ENCODE peak calls at places on chromosome 9, in nine cellular contexts. One of them, this sample, is unnamed.

GRCh38 chr9:127858041-127858512 is 3.6 kb upstream of the ENG start:
- DNase-seq in NCI-H748 treated with DMSO at 0.1 percent for 48 hours: peak
- DNase-seq in AG09319: no peak
- DNase-seq in mammary epithelial cell: no peak
- DNase-seq in AG04449: no peak
- DNase-seq in hippocampal formation: no peak
- DNase-seq in stimulated activated CD8-positive, alpha-beta memory T cell treated with anti-CD3 and anti-CD28 coated beads, Interleukin-12 subunit alpha, Interleukin-12 subunit beta, amount 100 ng/mL, for 4 hours: no peak
- DNase-seq in memory B cell: no peak
- DNase-seq in astrocyte of the spinal cord: no peak
- DNase-seq in this sample: no peak

GRCh38 chr9:14546693-14547092 is 146.5 kb downstream of the ZDHHC21 start:
- DNase-seq in NCI-H748 treated with DMSO at 0.1 percent for 48 hours: no peak
- DNase-seq in AG09319: no peak
- DNase-seq in mammary epithelial cell: no peak
- DNase-seq in AG04449: no peak
- DNase-seq in hippocampal formation: no peak
- DNase-seq in stimulated activated CD8-positive, alpha-beta memory T cell treated with anti-CD3 and anti-CD28 coated beads, Interleukin-12 subunit alpha, Interleukin-12 subunit beta, amount 100 ng/mL, for 4 hours: no peak
- DNase-seq in memory B cell: no peak
- DNase-seq in astrocyte of the spinal cord: no peak
- DNase-seq in this sample: no peak

GRCh38 chr9:128005938-128006337 is 25.1 kb upstream of the EEIG1 start:
- DNase-seq in NCI-H748 treated with DMSO at 0.1 percent for 48 hours: no peak
- DNase-seq in AG09319: no peak
- DNase-seq in mammary epithelial cell: no peak
- DNase-seq in AG04449: no peak
- DNase-seq in hippocampal formation: no peak
- DNase-seq in stimulated activated CD8-positive, alpha-beta memory T cell treated with anti-CD3 and anti-CD28 coated beads, Interleukin-12 subunit alpha, Interleukin-12 subunit beta, amount 100 ng/mL, for 4 hours: no peak
- DNase-seq in memory B cell: no peak
- DNase-seq in astrocyte of the spinal cord: no peak
- DNase-seq in this sample: peak

GRCh38 chr9:87148391-87149237 is 201.3 kb upstream of the GAS1 start:
- DNase-seq in NCI-H748 treated with DMSO at 0.1 percent for 48 hours: peak
- DNase-seq in AG09319: no peak
- DNase-seq in mammary epithelial cell: peak
- DNase-seq in AG04449: no peak
- DNase-seq in hippocampal formation: peak
- DNase-seq in stimulated activated CD8-positive, alpha-beta memory T cell treated with anti-CD3 and anti-CD28 coated beads, Interleukin-12 subunit alpha, Interleukin-12 subunit beta, amount 100 ng/mL, for 4 hours: no peak
- DNase-seq in memory B cell: no peak
- DNase-seq in astrocyte of the spinal cord: peak
- DNase-seq in this sample: peak

GRCh38 chr9:27212191-27212590 is 84.8 kb downstream of the EQTN start:
- DNase-seq in NCI-H748 treated with DMSO at 0.1 percent for 48 hours: no peak
- DNase-seq in AG09319: no peak
- DNase-seq in mammary epithelial cell: peak
- DNase-seq in AG04449: no peak
- DNase-seq in hippocampal formation: no peak
- DNase-seq in stimulated activated CD8-positive, alpha-beta memory T cell treated with anti-CD3 and anti-CD28 coated beads, Interleukin-12 subunit alpha, Interleukin-12 subunit beta, amount 100 ng/mL, for 4 hours: no peak
- DNase-seq in memory B cell: no peak
- DNase-seq in astrocyte of the spinal cord: no peak
- DNase-seq in this sample: no peak

GRCh38 chr9:109035684-109036423 is 22.6 kb upstream of the CTNNAL1 start:
- DNase-seq in NCI-H748 treated with DMSO at 0.1 percent for 48 hours: no peak
- DNase-seq in AG09319: no peak
- DNase-seq in mammary epithelial cell: peak
- DNase-seq in AG04449: peak
- DNase-seq in hippocampal formation: no peak
- DNase-seq in stimulated activated CD8-positive, alpha-beta memory T cell treated with anti-CD3 and anti-CD28 coated beads, Interleukin-12 subunit alpha, Interleukin-12 subunit beta, amount 100 ng/mL, for 4 hours: no peak
- DNase-seq in memory B cell: no peak
- DNase-seq in astrocyte of the spinal cord: peak
- DNase-seq in this sample: peak

GRCh38 chr9:91589101-91589553 is 165.5 kb upstream of the NFIL3 start:
- DNase-seq in NCI-H748 treated with DMSO at 0.1 percent for 48 hours: no peak
- DNase-seq in AG09319: no peak
- DNase-seq in mammary epithelial cell: peak
- DNase-seq in AG04449: peak
- DNase-seq in hippocampal formation: no peak
- DNase-seq in stimulated activated CD8-positive, alpha-beta memory T cell treated with anti-CD3 and anti-CD28 coated beads, Interleukin-12 subunit alpha, Interleukin-12 subunit beta, amount 100 ng/mL, for 4 hours: no peak
- DNase-seq in memory B cell: no peak
- DNase-seq in astrocyte of the spinal cord: peak
- DNase-seq in this sample: no peak

GRCh38 chr9:114004221-114004716 is 73.8 kb downstream of the AMBP start:
- DNase-seq in NCI-H748 treated with DMSO at 0.1 percent for 48 hours: no peak
- DNase-seq in AG09319: no peak
- DNase-seq in mammary epithelial cell: no peak
- DNase-seq in AG04449: no peak
- DNase-seq in hippocampal formation: peak
- DNase-seq in stimulated activated CD8-positive, alpha-beta memory T cell treated with anti-CD3 and anti-CD28 coated beads, Interleukin-12 subunit alpha, Interleukin-12 subunit beta, amount 100 ng/mL, for 4 hours: no peak
- DNase-seq in memory B cell: no peak
- DNase-seq in astrocyte of the spinal cord: peak
- DNase-seq in this sample: no peak

GRCh38 chr9:120257483-120257882 is 322.5 kb downstream of the CDK5RAP2 start:
- DNase-seq in NCI-H748 treated with DMSO at 0.1 percent for 48 hours: no peak
- DNase-seq in AG09319: no peak
- DNase-seq in mammary epithelial cell: peak
- DNase-seq in AG04449: no peak
- DNase-seq in hippocampal formation: no peak
- DNase-seq in stimulated activated CD8-positive, alpha-beta memory T cell treated with anti-CD3 and anti-CD28 coated beads, Interleukin-12 subunit alpha, Interleukin-12 subunit beta, amount 100 ng/mL, for 4 hours: no peak
- DNase-seq in memory B cell: no peak
- DNase-seq in astrocyte of the spinal cord: no peak
- DNase-seq in this sample: no peak

GRCh38 chr9:124381073-124381945 is 33.9 kb downstream of the PSMB7 start:
- DNase-seq in NCI-H748 treated with DMSO at 0.1 percent for 48 hours: no peak
- DNase-seq in AG09319: no peak
- DNase-seq in mammary epithelial cell: peak
- DNase-seq in AG04449: no peak
- DNase-seq in hippocampal formation: no peak
- DNase-seq in stimulated activated CD8-positive, alpha-beta memory T cell treated with anti-CD3 and anti-CD28 coated beads, Interleukin-12 subunit alpha, Interleukin-12 subunit beta, amount 100 ng/mL, for 4 hours: no peak
- DNase-seq in memory B cell: no peak
- DNase-seq in astrocyte of the spinal cord: no peak
- DNase-seq in this sample: no peak

GRCh38 chr9:116435706-116436105 is 251.4 kb upstream of the TRIM32 start:
- DNase-seq in NCI-H748 treated with DMSO at 0.1 percent for 48 hours: no peak
- DNase-seq in AG09319: no peak
- DNase-seq in mammary epithelial cell: no peak
- DNase-seq in AG04449: peak
- DNase-seq in hippocampal formation: no peak
- DNase-seq in stimulated activated CD8-positive, alpha-beta memory T cell treated with anti-CD3 and anti-CD28 coated beads, Interleukin-12 subunit alpha, Interleukin-12 subunit beta, amount 100 ng/mL, for 4 hours: no peak
- DNase-seq in memory B cell: no peak
- DNase-seq in astrocyte of the spinal cord: no peak
- DNase-seq in this sample: no peak

GRCh38 chr9:133770076-133770777 is 32.1 kb upstream of the SARDH start:
- DNase-seq in NCI-H748 treated with DMSO at 0.1 percent for 48 hours: no peak
- DNase-seq in AG09319: no peak
- DNase-seq in mammary epithelial cell: no peak
- DNase-seq in AG04449: no peak
- DNase-seq in hippocampal formation: no peak
- DNase-seq in stimulated activated CD8-positive, alpha-beta memory T cell treated with anti-CD3 and anti-CD28 coated beads, Interleukin-12 subunit alpha, Interleukin-12 subunit beta, amount 100 ng/mL, for 4 hours: no peak
- DNase-seq in memory B cell: no peak
- DNase-seq in astrocyte of the spinal cord: no peak
- DNase-seq in this sample: no peak

GRCh38 chr9:33795819-33796218 is 458 bp downstream of the PRSS3 start:
- DNase-seq in NCI-H748 treated with DMSO at 0.1 percent for 48 hours: no peak
- DNase-seq in AG09319: no peak
- DNase-seq in mammary epithelial cell: peak
- DNase-seq in AG04449: no peak
- DNase-seq in hippocampal formation: no peak
- DNase-seq in stimulated activated CD8-positive, alpha-beta memory T cell treated with anti-CD3 and anti-CD28 coated beads, Interleukin-12 subunit alpha, Interleukin-12 subunit beta, amount 100 ng/mL, for 4 hours: no peak
- DNase-seq in memory B cell: no peak
- DNase-seq in astrocyte of the spinal cord: no peak
- DNase-seq in this sample: no peak

GRCh38 chr9:73348485-73348884 is 196.8 kb downstream of the ANXA1 start:
- DNase-seq in NCI-H748 treated with DMSO at 0.1 percent for 48 hours: no peak
- DNase-seq in AG09319: no peak
- DNase-seq in mammary epithelial cell: no peak
- DNase-seq in AG04449: no peak
- DNase-seq in hippocampal formation: no peak
- DNase-seq in stimulated activated CD8-positive, alpha-beta memory T cell treated with anti-CD3 and anti-CD28 coated beads, Interleukin-12 subunit alpha, Interleukin-12 subunit beta, amount 100 ng/mL, for 4 hours: no peak
- DNase-seq in memory B cell: no peak
- DNase-seq in astrocyte of the spinal cord: peak
- DNase-seq in this sample: no peak

GRCh38 chr9:115615821-115616665 is 498.1 kb upstream of the TNC start:
- DNase-seq in NCI-H748 treated with DMSO at 0.1 percent for 48 hours: no peak
- DNase-seq in AG09319: peak
- DNase-seq in mammary epithelial cell: peak
- DNase-seq in AG04449: peak
- DNase-seq in hippocampal formation: no peak
- DNase-seq in stimulated activated CD8-positive, alpha-beta memory T cell treated with anti-CD3 and anti-CD28 coated beads, Interleukin-12 subunit alpha, Interleukin-12 subunit beta, amount 100 ng/mL, for 4 hours: no peak
- DNase-seq in memory B cell: no peak
- DNase-seq in astrocyte of the spinal cord: peak
- DNase-seq in this sample: peak

GRCh38 chr9:32255026-32255425 is 129.4 kb upstream of the ACO1 start:
- DNase-seq in NCI-H748 treated with DMSO at 0.1 percent for 48 hours: no peak
- DNase-seq in AG09319: no peak
- DNase-seq in mammary epithelial cell: no peak
- DNase-seq in AG04449: no peak
- DNase-seq in hippocampal formation: no peak
- DNase-seq in stimulated activated CD8-positive, alpha-beta memory T cell treated with anti-CD3 and anti-CD28 coated beads, Interleukin-12 subunit alpha, Interleukin-12 subunit beta, amount 100 ng/mL, for 4 hours: no peak
- DNase-seq in memory B cell: no peak
- DNase-seq in astrocyte of the spinal cord: no peak
- DNase-seq in this sample: no peak

GRCh38 chr9:23783509-23783908 is 42.5 kb downstream of the ELAVL2 start:
- DNase-seq in NCI-H748 treated with DMSO at 0.1 percent for 48 hours: no peak
- DNase-seq in AG09319: no peak
- DNase-seq in mammary epithelial cell: no peak
- DNase-seq in AG04449: no peak
- DNase-seq in hippocampal formation: no peak
- DNase-seq in stimulated activated CD8-positive, alpha-beta memory T cell treated with anti-CD3 and anti-CD28 coated beads, Interleukin-12 subunit alpha, Interleukin-12 subunit beta, amount 100 ng/mL, for 4 hours: no peak
- DNase-seq in memory B cell: no peak
- DNase-seq in astrocyte of the spinal cord: no peak
- DNase-seq in this sample: no peak

GRCh38 chr9:125295642-125296041 is 34.0 kb downstream of the GAPVD1 start:
- DNase-seq in NCI-H748 treated with DMSO at 0.1 percent for 48 hours: no peak
- DNase-seq in AG09319: no peak
- DNase-seq in mammary epithelial cell: no peak
- DNase-seq in AG04449: no peak
- DNase-seq in hippocampal formation: no peak
- DNase-seq in stimulated activated CD8-positive, alpha-beta memory T cell treated with anti-CD3 and anti-CD28 coated beads, Interleukin-12 subunit alpha, Interleukin-12 subunit beta, amount 100 ng/mL, for 4 hours: no peak
- DNase-seq in memory B cell: no peak
- DNase-seq in astrocyte of the spinal cord: no peak
- DNase-seq in this sample: no peak

GRCh38 chr9:21801683-21802417 is 586 bp upstream of the MTAP start:
- DNase-seq in NCI-H748 treated with DMSO at 0.1 percent for 48 hours: peak
- DNase-seq in AG09319: peak
- DNase-seq in mammary epithelial cell: peak
- DNase-seq in AG04449: no peak
- DNase-seq in hippocampal formation: peak
- DNase-seq in stimulated activated CD8-positive, alpha-beta memory T cell treated with anti-CD3 and anti-CD28 coated beads, Interleukin-12 subunit alpha, Interleukin-12 subunit beta, amount 100 ng/mL, for 4 hours: no peak
- DNase-seq in memory B cell: no peak
- DNase-seq in astrocyte of the spinal cord: peak
- DNase-seq in this sample: peak

GRCh38 chr9:26264709-26265601 is 586.7 kb upstream of the TUSC1 start:
- DNase-seq in NCI-H748 treated with DMSO at 0.1 percent for 48 hours: no peak
- DNase-seq in AG09319: peak
- DNase-seq in mammary epithelial cell: peak
- DNase-seq in AG04449: peak
- DNase-seq in hippocampal formation: no peak
- DNase-seq in stimulated activated CD8-positive, alpha-beta memory T cell treated with anti-CD3 and anti-CD28 coated beads, Interleukin-12 subunit alpha, Interleukin-12 subunit beta, amount 100 ng/mL, for 4 hours: no peak
- DNase-seq in memory B cell: no peak
- DNase-seq in astrocyte of the spinal cord: peak
- DNase-seq in this sample: peak

GRCh38 chr9:137433349-137433915 is 7.7 kb downstream of the ENTPD8 start:
- DNase-seq in NCI-H748 treated with DMSO at 0.1 percent for 48 hours: no peak
- DNase-seq in AG09319: no peak
- DNase-seq in mammary epithelial cell: no peak
- DNase-seq in AG04449: no peak
- DNase-seq in hippocampal formation: no peak
- DNase-seq in stimulated activated CD8-positive, alpha-beta memory T cell treated with anti-CD3 and anti-CD28 coated beads, Interleukin-12 subunit alpha, Interleukin-12 subunit beta, amount 100 ng/mL, for 4 hours: no peak
- DNase-seq in memory B cell: no peak
- DNase-seq in astrocyte of the spinal cord: no peak
- DNase-seq in this sample: no peak

GRCh38 chr9:93992830-93993229 is 37.7 kb upstream of the BARX1 start:
- DNase-seq in NCI-H748 treated with DMSO at 0.1 percent for 48 hours: no peak
- DNase-seq in AG09319: no peak
- DNase-seq in mammary epithelial cell: no peak
- DNase-seq in AG04449: no peak
- DNase-seq in hippocampal formation: no peak
- DNase-seq in stimulated activated CD8-positive, alpha-beta memory T cell treated with anti-CD3 and anti-CD28 coated beads, Interleukin-12 subunit alpha, Interleukin-12 subunit beta, amount 100 ng/mL, for 4 hours: no peak
- DNase-seq in memory B cell: no peak
- DNase-seq in astrocyte of the spinal cord: no peak
- DNase-seq in this sample: no peak